ENCODE peak calls at places on chromosomes 5 and 9, in ten cellular contexts. R, D, S, P, I, V, J, Y, O and N are unnamed samples.

GRCh38 chr9:98926016-98926415 is 17.7 kb upstream of the COL15A1 start:
- DNase-seq in I (no peak), V (no peak), Y (no peak), R (no peak), P (peak; percentile 41), D (no peak), O (no peak), S (no peak), J (no peak), N (no peak)

GRCh38 chr9:89878003-89878411 is 273.2 kb downstream of the GADD45G start:
- DNase-seq in Y (no peak), V (no peak), D (no peak), J (no peak), P (no peak), O (no peak), I (no peak), S (no peak), R (no peak), N (no peak)

GRCh38 chr9:84123648-84124406 is 143.2 kb downstream of the RMI1 start:
- DNase-seq in R (no peak), D (no peak), S (no peak), I (no peak), V (peak; percentile 82), O (no peak), P (no peak), J (no peak), Y (no peak), N (peak; percentile 58)

GRCh38 chr9:21796768-21797167 is 5.7 kb upstream of the MTAP start:
- DNase-seq in O (no peak), P (peak; percentile 53), R (no peak), Y (no peak), I (peak; percentile 49), J (no peak), D (no peak), S (no peak), V (no peak), N (no peak)

GRCh38 chr9:127572961-127573727 is 38.9 kb upstream of the STXBP1 start:
- DNase-seq in O (no peak), J (no peak), R (no peak), I (peak; percentile 89), Y (no peak), V (no peak), P (peak; percentile 90), D (no peak), S (no peak), N (no peak)

GRCh38 chr9:128006360-128007024 is 25.7 kb upstream of the EEIG1 start:
- DNase-seq in P (peak; percentile 25), I (no peak), O (no peak), V (no peak), Y (no peak), J (no peak), S (no peak), D (no peak), R (no peak), N (no peak)

GRCh38 chr9:75601280-75601679 is 289.2 kb upstream of the PCSK5 start:
- DNase-seq in S (no peak), R (no peak), Y (no peak), O (no peak), P (peak; percentile 28), I (no peak), V (no peak), J (no peak), D (no peak), N (peak; percentile 60)

GRCh38 chr5:169435506-169436230 is 134.7 kb upstream of the SLIT3 start:
- DNase-seq in I (peak; percentile 15), J (no peak), S (no peak), D (no peak), O (no peak), P (no peak), R (no peak), V (no peak), Y (no peak), N (no peak)

GRCh38 chr5:145237843-145238242 is 597.3 kb downstream of the PRELID2 start:
- DNase-seq in O (no peak), P (peak; percentile 85), Y (no peak), R (no peak), V (peak; percentile 61), I (peak; percentile 85), J (no peak), S (peak; percentile 81), D (no peak), N (peak; percentile 81)

GRCh38 chr9:98861881-98862501 is 54.5 kb downstream of the GALNT12 start:
- DNase-seq in P (peak; percentile 92), V (peak; percentile 11), Y (no peak), I (peak; percentile 55), R (no peak), J (no peak), S (no peak), D (no peak), O (no peak), N (peak; percentile 32)

GRCh38 chr5:35371971-35372426 is 141.7 kb upstream of the PRLR start:
- DNase-seq in P (no peak), O (no peak), Y (no peak), S (no peak), J (no peak), I (no peak), V (no peak), D (no peak), R (no peak), N (no peak)

GRCh38 chr9:137749511-137749910 is 128.1 kb upstream of the CACNA1B start:
- DNase-seq in O (no peak), S (no peak), V (no peak), J (no peak), R (no peak), P (no peak), Y (no peak), I (peak; percentile 20), D (no peak), N (no peak)